ENCODE peak calls at places on chromosomes 3 and 15, in ten cellular contexts. Z is neural progenitor cell; C is uterus; S is astrocyte of the spinal cord; T is H7; X is left lung; Q is left ventricle myocardium inferior; G is GM23338; D is OCI-LY7; L is naive thymus-derived CD4-positive, alpha-beta T cell. B is an unnamed sample.

GRCh38 chr3:124395584-124396340 is 334.5 kb upstream of the UMPS start:
- DNase-seq in C (peak; percentile 32), G (no peak), L (no peak), X (no peak), Q (peak; percentile 62), D (no peak), S (no peak), T (no peak), Z (no peak), B (peak; percentile 92)

GRCh38 chr3:60178931-60179653 is 1072.2 kb downstream of the FHIT start:
- DNase-seq in Q (no peak), C (no peak), X (no peak), D (no peak), Z (no peak), G (no peak), L (no peak), T (no peak), S (no peak), B (no peak)

GRCh38 chr15:25238716-25239470 is 199.9 kb downstream of the UBE3A start:
- DNase-seq in Q (peak; percentile 5), Z (no peak), C (no peak), T (no peak), G (no peak), S (no peak), X (peak; percentile 37), L (no peak), D (no peak), B (no peak)

GRCh38 chr3:135896613-135897012 is 68.9 kb upstream of the PPP2R3A start:
- DNase-seq in G (peak; percentile 31), D (no peak), Z (no peak), L (no peak), X (no peak), S (peak; percentile 24), Q (no peak), C (no peak), T (no peak), B (no peak)

GRCh38 chr15:58447244-58448010 is 15.6 kb downstream of the LIPC start:
- DNase-seq in Z (no peak), G (no peak), X (no peak), L (no peak), C (no peak), Q (no peak), D (no peak), T (no peak), S (peak; percentile 95), B (no peak)

GRCh38 chr15:60374628-60375081 is 23.1 kb downstream of the ANXA2 start:
- DNase-seq in T (no peak), S (peak; percentile 99), L (no peak), Q (no peak), G (peak; percentile 65), X (no peak), Z (peak; percentile 35), D (no peak), C (no peak), B (peak; percentile 63)

GRCh38 chr3:158961911-158962310 is 160.1 kb downstream of the MFSD1 start:
- DNase-seq in T (no peak), L (no peak), D (no peak), G (peak; percentile 11), Q (no peak), S (no peak), C (no peak), X (no peak), Z (no peak), B (no peak)

GRCh38 chr3:8727793-8728517 is 5.6 kb upstream of the CAV3 start:
- DNase-seq in Z (no peak), L (no peak), T (no peak), X (no peak), Q (no peak), S (no peak), D (no peak), C (no peak), G (no peak), B (no peak)

GRCh38 chr3:184663756-184664155 is 48.1 kb downstream of the MAGEF1 start:
- DNase-seq in L (no peak), X (no peak), T (peak; percentile 31), C (no peak), D (no peak), Z (no peak), Q (no peak), G (no peak), S (no peak), B (peak; percentile 60)

GRCh38 chr3:49028298-49028672 is 913 bp downstream of the IMPDH2 start:
- DNase-seq in G (no peak), D (no peak), T (peak; percentile 24), X (no peak), C (no peak), Z (no peak), Q (no peak), L (no peak), S (no peak), B (no peak)

GRCh38 chr15:77507911-77508310 is 87.2 kb downstream of the HMG20A start:
- DNase-seq in Q (peak; percentile 71), G (no peak), X (no peak), Z (no peak), L (no peak), S (peak; percentile 52), D (no peak), T (peak; percentile 22), C (no peak), B (no peak)

GRCh38 chr3:122661633-122662032 is 19.0 kb upstream of the PARP14 start:
- DNase-seq in C (no peak), T (no peak), L (no peak), Z (no peak), D (no peak), X (no peak), G (no peak), S (no peak), Q (no peak), B (no peak)

GRCh38 chr3:131630812-131631211 is 128.0 kb upstream of the MRPL3 start:
- DNase-seq in D (no peak), S (peak; percentile 13), Q (no peak), L (no peak), T (no peak), C (no peak), X (no peak), Z (no peak), G (no peak), B (no peak)

DNA sequence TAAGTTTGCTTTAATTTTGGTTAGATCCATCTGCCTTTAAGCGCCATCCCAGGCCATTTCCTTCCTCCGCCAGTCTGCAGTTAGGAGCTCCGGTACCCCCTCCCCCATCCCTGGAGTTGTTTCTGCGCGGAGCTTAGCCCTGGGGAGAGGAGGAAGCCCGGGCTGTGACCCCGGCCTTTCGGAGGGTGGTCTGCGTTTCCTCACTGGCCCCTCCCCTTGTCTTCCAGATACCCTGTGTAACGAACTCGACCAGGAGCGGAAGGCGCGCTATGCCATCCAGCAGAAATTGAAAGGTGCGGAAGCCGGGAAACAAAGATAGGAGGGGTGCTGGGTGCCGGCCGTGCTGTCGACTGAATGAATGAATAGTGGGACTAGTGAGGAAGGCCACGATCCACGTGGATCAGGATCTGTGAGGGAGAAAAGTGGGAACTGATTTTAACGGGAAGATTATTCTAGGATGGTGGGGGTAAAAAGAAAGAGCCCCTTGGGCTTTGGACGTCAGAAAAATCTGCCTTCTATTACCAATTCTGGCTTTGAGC is 6.8 kb downstream of the RNU6-1 start:
- DNase-seq in D (no peak), G (peak; percentile 84), Z (peak; percentile 86), X (no peak), L (no peak), S (no peak), T (peak; percentile 83), C (no peak), Q (no peak), B (peak; percentile 47)
- H3K4me3 ChIP-seq in D (no peak overlapping the region), G (peak overlapping the region; percentile 71), Z (peak overlapping the region; percentile 56), X (no peak overlapping the region), L (peak overlapping the region; percentile 59), S (no peak overlapping the region), T (peak overlapping the region; percentile 45), C (no peak overlapping the region), Q (peak overlapping the region; percentile 61), B (peak overlapping the region; percentile 42)

GRCh38 chr3:128180913-128181312 is 27.6 kb downstream of the EEFSEC start:
- DNase-seq in L (no peak), Q (no peak), S (no peak), Z (no peak), X (no peak), G (no peak), C (no peak), T (no peak), D (no peak), B (no peak)

GRCh38 chr3:128179474-128179819 is 26.2 kb downstream of the EEFSEC start:
- DNase-seq in X (no peak), T (no peak), Q (no peak), L (no peak), D (no peak), C (no peak), G (peak; percentile 42), Z (no peak), S (no peak), B (no peak)

GRCh38 chr3:128178782-128179473 is 25.6 kb downstream of the EEFSEC start:
- DNase-seq in Q (no peak), T (no peak), G (no peak), C (no peak), D (no peak), S (no peak), Z (no peak), X (no peak), L (no peak), B (no peak)

GRCh38 chr3:128177865-128178264 is 24.6 kb downstream of the EEFSEC start:
- DNase-seq in T (no peak), X (no peak), C (no peak), Q (no peak), L (no peak), G (no peak), D (no peak), S (no peak), Z (no peak), B (no peak)

GRCh38 chr3:128180446-128180845 is 27.2 kb downstream of the EEFSEC start:
- DNase-seq in T (no peak), L (no peak), G (no peak), X (no peak), Z (no peak), Q (no peak), C (no peak), D (no peak), S (no peak), B (no peak)
- H3K4me3 ChIP-seq in T (no peak overlapping the region), L (no peak overlapping the region), G (no peak overlapping the region), X (no peak overlapping the region), Z (no peak overlapping the region), Q (no peak overlapping the region), C (no peak overlapping the region), D (no peak overlapping the region), S (no peak overlapping the region), B (no peak overlapping the region)

DNA sequence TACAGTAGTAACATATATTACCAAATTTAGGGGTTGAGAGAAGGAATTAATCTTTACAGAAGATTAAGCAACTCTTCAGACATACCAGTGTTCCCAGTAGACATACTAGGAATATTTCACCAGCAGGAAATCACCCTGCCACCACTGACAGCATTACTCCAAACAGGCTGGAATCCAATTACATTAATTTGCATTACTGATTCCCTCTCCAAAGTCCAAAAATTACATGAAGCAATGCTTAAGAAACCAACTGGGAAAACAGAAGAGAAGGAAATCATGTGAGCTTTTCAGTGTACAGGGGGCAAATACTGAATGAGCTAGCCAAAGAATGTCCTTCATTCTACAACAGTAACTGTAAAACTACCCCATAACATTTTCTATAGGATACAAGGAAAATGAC is 72.8 kb downstream of the INO80 start:
- DNase-seq in G (no peak), T (no peak), D (no peak), Z (no peak), C (no peak), Q (no peak), S (peak; percentile 54), L (no peak), X (no peak), B (no peak)
- H3K4me3 ChIP-seq in G (no peak overlapping the region), T (no peak overlapping the region), D (no peak overlapping the region), Z (no peak overlapping the region), C (no peak overlapping the region), Q (no peak overlapping the region), S (no peak overlapping the region), L (no peak overlapping the region), X (no peak overlapping the region), B (no peak overlapping the region)

GRCh38 chr3:5191555-5192304 is 4.2 kb downstream of the EDEM1 start:
- DNase-seq in Z (no peak), T (no peak), C (no peak), L (no peak), G (peak; percentile 50), Q (no peak), X (no peak), D (peak; percentile 63), S (no peak), B (no peak)
- H3K4me3 ChIP-seq in Z (no peak overlapping the region), T (no peak overlapping the region), C (no peak overlapping the region), L (peak overlapping the region; percentile 17), G (no peak overlapping the region), Q (no peak overlapping the region), X (no peak overlapping the region), D (peak overlapping the region; percentile 98), S (no peak overlapping the region), B (no peak overlapping the region)